ENCODE peak calls at places on chromosomes 11 and 22, in four cellular contexts. One of them, this sample, is unnamed.

GRCh38 chr22:41446057-41446501 is 522 bp downstream of the TOB2 start:
- DNase-seq in NCI-H187: no peak
- DNase-seq in stimulated activated CD4-positive, alpha-beta T cell treated with anti-CD3 and anti-CD28 coated beads, Interleukin-15, amount 100 ng/mL, for 24 hours: peak
- DNase-seq in endothelial cell: peak
- DNase-seq in this sample: no peak

GRCh38 chr11:61327669-61328071 is 5.2 kb downstream of the DDB1 start:
- DNase-seq in NCI-H187: no peak
- DNase-seq in stimulated activated CD4-positive, alpha-beta T cell treated with anti-CD3 and anti-CD28 coated beads, Interleukin-15, amount 100 ng/mL, for 24 hours: no peak
- DNase-seq in endothelial cell: no peak
- DNase-seq in this sample: no peak

GRCh38 chr22:19098157-19098556 is 24.1 kb downstream of the DGCR2 start:
- DNase-seq in NCI-H187: no peak
- DNase-seq in stimulated activated CD4-positive, alpha-beta T cell treated with anti-CD3 and anti-CD28 coated beads, Interleukin-15, amount 100 ng/mL, for 24 hours: no peak
- DNase-seq in endothelial cell: no peak
- DNase-seq in this sample: no peak

GRCh38 chr22:26079009-26079408 is 90.3 kb upstream of the SEZ6L start:
- DNase-seq in NCI-H187: no peak
- DNase-seq in stimulated activated CD4-positive, alpha-beta T cell treated with anti-CD3 and anti-CD28 coated beads, Interleukin-15, amount 100 ng/mL, for 24 hours: no peak
- DNase-seq in endothelial cell: no peak
- DNase-seq in this sample: no peak

GRCh38 chr11:78363018-78363619 is 54.5 kb downstream of the GAB2 start:
- DNase-seq in NCI-H187: no peak
- DNase-seq in stimulated activated CD4-positive, alpha-beta T cell treated with anti-CD3 and anti-CD28 coated beads, Interleukin-15, amount 100 ng/mL, for 24 hours: no peak
- DNase-seq in endothelial cell: no peak
- DNase-seq in this sample: no peak

GRCh38 chr11:118084247-118084646 is 2.5 kb downstream of the SMIM35 start:
- DNase-seq in NCI-H187: no peak
- DNase-seq in stimulated activated CD4-positive, alpha-beta T cell treated with anti-CD3 and anti-CD28 coated beads, Interleukin-15, amount 100 ng/mL, for 24 hours: no peak
- DNase-seq in endothelial cell: no peak
- DNase-seq in this sample: no peak

GRCh38 chr11:13280777-13281176 is 3.2 kb downstream of the BMAL1 start:
- DNase-seq in NCI-H187: no peak
- DNase-seq in stimulated activated CD4-positive, alpha-beta T cell treated with anti-CD3 and anti-CD28 coated beads, Interleukin-15, amount 100 ng/mL, for 24 hours: no peak
- DNase-seq in endothelial cell: no peak
- DNase-seq in this sample: no peak

GRCh38 chr22:25942126-25942988 is 200.4 kb downstream of the MYO18B start:
- DNase-seq in NCI-H187: no peak
- DNase-seq in stimulated activated CD4-positive, alpha-beta T cell treated with anti-CD3 and anti-CD28 coated beads, Interleukin-15, amount 100 ng/mL, for 24 hours: no peak
- DNase-seq in endothelial cell: no peak
- DNase-seq in this sample: no peak

GRCh38 chr11:112162761-112163669 is 879 bp downstream of the IL18 start:
- DNase-seq in NCI-H187: no peak
- DNase-seq in stimulated activated CD4-positive, alpha-beta T cell treated with anti-CD3 and anti-CD28 coated beads, Interleukin-15, amount 100 ng/mL, for 24 hours: no peak
- DNase-seq in endothelial cell: no peak
- DNase-seq in this sample: no peak

GRCh38 chr11:35927730-35928129 is 16.1 kb upstream of the LDLRAD3 start:
- DNase-seq in NCI-H187: no peak
- DNase-seq in stimulated activated CD4-positive, alpha-beta T cell treated with anti-CD3 and anti-CD28 coated beads, Interleukin-15, amount 100 ng/mL, for 24 hours: no peak
- DNase-seq in endothelial cell: no peak
- DNase-seq in this sample: no peak

GRCh38 chr11:128472128-128473110 is 114.9 kb downstream of the ETS1 start:
- DNase-seq in NCI-H187: no peak
- DNase-seq in stimulated activated CD4-positive, alpha-beta T cell treated with anti-CD3 and anti-CD28 coated beads, Interleukin-15, amount 100 ng/mL, for 24 hours: peak
- DNase-seq in endothelial cell: no peak
- DNase-seq in this sample: no peak

GRCh38 chr22:49429066-49429465 is 398.6 kb downstream of the BRD1 start:
- DNase-seq in NCI-H187: no peak
- DNase-seq in stimulated activated CD4-positive, alpha-beta T cell treated with anti-CD3 and anti-CD28 coated beads, Interleukin-15, amount 100 ng/mL, for 24 hours: no peak
- DNase-seq in endothelial cell: no peak
- DNase-seq in this sample: no peak

GRCh38 chr22:44191036-44191454 is 10.3 kb downstream of the PARVG start:
- DNase-seq in NCI-H187: no peak
- DNase-seq in stimulated activated CD4-positive, alpha-beta T cell treated with anti-CD3 and anti-CD28 coated beads, Interleukin-15, amount 100 ng/mL, for 24 hours: peak
- DNase-seq in endothelial cell: no peak
- DNase-seq in this sample: no peak

GRCh38 chr11:15223318-15223717 is 108.6 kb downstream of the INSC start:
- DNase-seq in NCI-H187: no peak
- DNase-seq in stimulated activated CD4-positive, alpha-beta T cell treated with anti-CD3 and anti-CD28 coated beads, Interleukin-15, amount 100 ng/mL, for 24 hours: no peak
- DNase-seq in endothelial cell: no peak
- DNase-seq in this sample: no peak

GRCh38 chr11:77126156-77126775 is 1.8 kb upstream of the MYO7A start:
- DNase-seq in NCI-H187: no peak
- DNase-seq in stimulated activated CD4-positive, alpha-beta T cell treated with anti-CD3 and anti-CD28 coated beads, Interleukin-15, amount 100 ng/mL, for 24 hours: no peak
- DNase-seq in endothelial cell: no peak
- DNase-seq in this sample: no peak

GRCh38 chr11:128628686-128629085 is 41.3 kb upstream of the ETS1 start:
- DNase-seq in NCI-H187: no peak
- DNase-seq in stimulated activated CD4-positive, alpha-beta T cell treated with anti-CD3 and anti-CD28 coated beads, Interleukin-15, amount 100 ng/mL, for 24 hours: no peak
- DNase-seq in endothelial cell: no peak
- DNase-seq in this sample: no peak

GRCh38 chr11:2518112-2518982 is 73.5 kb downstream of the KCNQ1 start:
- DNase-seq in NCI-H187: no peak
- DNase-seq in stimulated activated CD4-positive, alpha-beta T cell treated with anti-CD3 and anti-CD28 coated beads, Interleukin-15, amount 100 ng/mL, for 24 hours: no peak
- DNase-seq in endothelial cell: peak
- DNase-seq in this sample: no peak

GRCh38 chr11:61833926-61834277 is 5.8 kb downstream of the FADS2 start:
- DNase-seq in NCI-H187: no peak
- DNase-seq in stimulated activated CD4-positive, alpha-beta T cell treated with anti-CD3 and anti-CD28 coated beads, Interleukin-15, amount 100 ng/mL, for 24 hours: no peak
- DNase-seq in endothelial cell: no peak
- DNase-seq in this sample: no peak

This sample was measured in NCI-H2081 treated with DMSO at 0.1 percent for 48 hours.